ENCODE peak calls at places on chromosomes 6 and 20, in seven cellular contexts. I is AG04450, Z is progenitor cell of endocrine pancreas, D is fibroblast of villous mesenchyme, H is mesothelial cell of epicardium, Y is GM10248, Q is NB4. S is an unnamed sample.

GRCh38 chr6:11282245-11282644 is 49.8 kb upstream of the NEDD9 start:
- DNase-seq in I (no peak), Z (no peak), D (no peak), H (no peak), Y (no peak), Q (no peak), S (no peak)

GRCh38 chr6:86686496-86686895 is 250.8 kb upstream of the HTR1E start:
- DNase-seq in I (no peak), Z (no peak), D (no peak), H (no peak), Y (no peak), Q (no peak), S (no peak)

GRCh38 chr6:112252571-112253504 is 1.5 kb downstream of the LAMA4 start:
- DNase-seq in I (no peak), Z (no peak), D (no peak), H (no peak), Y (no peak), Q (no peak), S (no peak)

GRCh38 chr6:168221497-168222079 is 98.0 kb downstream of the DACT2 start:
- DNase-seq in I (no peak), Z (no peak), D (no peak), H (no peak), Y (no peak), Q (no peak), S (no peak)

GRCh38 chr6:12228447-12229146 is 61.6 kb upstream of the EDN1 start:
- DNase-seq in I (no peak), Z (no peak), D (no peak), H (no peak), Y (no peak), Q (no peak), S (no peak)

GRCh38 chr6:7765575-7766325 is 39.9 kb downstream of the BMP6 start:
- DNase-seq in I (no peak), Z (no peak), D (peak), H (no peak), Y (no peak), Q (no peak), S (no peak)

GRCh38 chr6:83183082-83183828 is 9.8 kb downstream of the PGM3 start:
- DNase-seq in I (peak), Z (no peak), D (peak), H (no peak), Y (no peak), Q (no peak), S (no peak)

GRCh38 chr20:52200870-52201269 is 9.3 kb upstream of the ZFP64 start:
- DNase-seq in I (no peak), Z (no peak), D (no peak), H (no peak), Y (no peak), Q (no peak), S (no peak)

GRCh38 chr6:152634773-152635172 is 2.4 kb downstream of the SYNE1 start:
- DNase-seq in I (no peak), Z (no peak), D (no peak), H (no peak), Y (no peak), Q (no peak), S (peak)

GRCh38 chr6:217048-217659 is 75.1 kb upstream of the DUSP22 start:
- DNase-seq in I (no peak), Z (no peak), D (no peak), H (no peak), Y (no peak), Q (peak), S (no peak)

GRCh38 chr6:170266061-170266825 is 24.6 kb downstream of the DLL1 start:
- DNase-seq in I (no peak), Z (no peak), D (no peak), H (no peak), Y (no peak), Q (peak), S (no peak)

GRCh38 chr6:121236984-121237383 is 97.3 kb downstream of the TBC1D32 start:
- DNase-seq in I (no peak), Z (no peak), D (peak), H (no peak), Y (no peak), Q (no peak), S (no peak)

GRCh38 chr6:107179004-107179403 is 63.7 kb upstream of the BEND3 start:
- DNase-seq in I (no peak), Z (no peak), D (peak), H (no peak), Y (no peak), Q (peak), S (no peak)

GRCh38 chr6:4268171-4268570 is 132.8 kb upstream of the ECI2 start:
- DNase-seq in I (no peak), Z (no peak), D (no peak), H (no peak), Y (no peak), Q (no peak), S (no peak)

GRCh38 chr6:73854998-73855718 is 159.2 kb downstream of the CD109 start:
- DNase-seq in I (peak), Z (no peak), D (peak), H (no peak), Y (peak), Q (peak), S (no peak)

GRCh38 chr6:137216106-137216505 is 3.1 kb downstream of the IFNGR1 start:
- DNase-seq in I (no peak), Z (no peak), D (no peak), H (no peak), Y (no peak), Q (no peak), S (no peak)

GRCh38 chr20:22921595-22922421 is 113.3 kb upstream of the SSTR4 start:
- DNase-seq in I (no peak), Z (no peak), D (peak), H (no peak), Y (no peak), Q (peak), S (no peak)

GRCh38 chr6:126143650-126144260 is 157.4 kb downstream of the TRMT11 start:
- DNase-seq in I (no peak), Z (no peak), D (no peak), H (no peak), Y (no peak), Q (no peak), S (no peak)

GRCh38 chr20:5781798-5782750 is 31.9 kb downstream of the SHLD1 start:
- DNase-seq in I (no peak), Z (peak), D (no peak), H (no peak), Y (no peak), Q (no peak), S (no peak)

GRCh38 chr6:37051138-37052026 is 45.9 kb downstream of the FGD2 start:
- DNase-seq in I (no peak), Z (peak), D (peak), H (peak), Y (peak), Q (peak), S (peak)

GRCh38 chr6:166713608-166714510 is 86.8 kb upstream of the RPS6KA2 start:
- DNase-seq in I (no peak), Z (no peak), D (no peak), H (no peak), Y (no peak), Q (no peak), S (no peak)

GRCh38 chr6:25889877-25890853 is 16.1 kb upstream of the SLC17A3 start:
- DNase-seq in I (no peak), Z (peak), D (peak), H (peak), Y (no peak), Q (peak), S (no peak)

GRCh38 chr6:25027221-25027916 is 91.6 kb upstream of the RIPOR2 start:
- DNase-seq in I (no peak), Z (no peak), D (no peak), H (no peak), Y (peak), Q (no peak), S (peak)

GRCh38 chr20:64151634-64152530 is 12.4 kb upstream of the MYT1 start:
- DNase-seq in I (no peak), Z (no peak), D (no peak), H (no peak), Y (no peak), Q (no peak), S (no peak)

GRCh38 chr20:55417797-55418196 is 587.5 kb downstream of the CBLN4 start:
- DNase-seq in I (no peak), Z (no peak), D (peak), H (no peak), Y (no peak), Q (no peak), S (no peak)

GRCh38 chr20:44083220-44083933 is 103.6 kb downstream of the JPH2 start:
- DNase-seq in I (no peak), Z (no peak), D (peak), H (no peak), Y (no peak), Q (no peak), S (no peak)

GRCh38 chr6:111502154-111502553 is 19.1 kb upstream of the REV3L start:
- DNase-seq in I (no peak), Z (no peak), D (no peak), H (no peak), Y (no peak), Q (no peak), S (no peak)

GRCh38 chr6:165889636-165890403 is 226.8 kb upstream of the PDE10A start:
- DNase-seq in I (no peak), Z (no peak), D (peak), H (peak), Y (no peak), Q (peak), S (no peak)

GRCh38 chr6:36873612-36874011 is 991 bp downstream of the PPIL1 start:
- DNase-seq in I (no peak), Z (no peak), D (no peak), H (no peak), Y (no peak), Q (peak), S (no peak)

GRCh38 chr20:33915726-33916331 is 77.9 kb upstream of the RALY start:
- DNase-seq in I (no peak), Z (no peak), D (no peak), H (no peak), Y (peak), Q (peak), S (peak)

GRCh38 chr20:63696311-63696627 is 183 bp upstream of the TNFRSF6B start:
- DNase-seq in I (no peak), Z (no peak), D (no peak), H (no peak), Y (no peak), Q (peak), S (no peak)

GRCh38 chr6:17705428-17705777 is 1.3 kb downstream of the NUP153 start:
- DNase-seq in I (peak), Z (no peak), D (peak), H (no peak), Y (peak), Q (no peak), S (no peak)

GRCh38 chr6:129938242-129939020 is 77.3 kb upstream of the TMEM244 start:
- DNase-seq in I (no peak), Z (no peak), D (no peak), H (no peak), Y (no peak), Q (no peak), S (no peak)

GRCh38 chr20:2348336-2348735 is 32.4 kb upstream of the TGM6 start:
- DNase-seq in I (no peak), Z (no peak), D (no peak), H (no peak), Y (no peak), Q (no peak), S (no peak)

GRCh38 chr20:63700199-63701050 is 4.0 kb downstream of the TNFRSF6B start:
- DNase-seq in I (no peak), Z (no peak), D (no peak), H (no peak), Y (no peak), Q (no peak), S (no peak)

GRCh38 chr20:4053516-4053919 is 38.2 kb upstream of the RNF24 start:
- DNase-seq in I (no peak), Z (no peak), D (peak), H (no peak), Y (no peak), Q (no peak), S (no peak)

GRCh38 chr20:34871966-34872603 is 571 bp downstream of the GGT7 start:
- DNase-seq in I (no peak), Z (no peak), D (no peak), H (no peak), Y (no peak), Q (no peak), S (no peak)

GRCh38 chr6:10314163-10314955 is 100.5 kb downstream of the TFAP2A start:
- DNase-seq in I (no peak), Z (no peak), D (no peak), H (no peak), Y (no peak), Q (no peak), S (no peak)

GRCh38 chr6:159933077-159933476 is 35.8 kb upstream of the IGF2R start:
- DNase-seq in I (no peak), Z (no peak), D (no peak), H (no peak), Y (no peak), Q (no peak), S (no peak)

GRCh38 chr6:30568245-30568644 is 3.0 kb upstream of the ABCF1 start:
- DNase-seq in I (no peak), Z (no peak), D (no peak), H (no peak), Y (no peak), Q (no peak), S (no peak)

DNA sequence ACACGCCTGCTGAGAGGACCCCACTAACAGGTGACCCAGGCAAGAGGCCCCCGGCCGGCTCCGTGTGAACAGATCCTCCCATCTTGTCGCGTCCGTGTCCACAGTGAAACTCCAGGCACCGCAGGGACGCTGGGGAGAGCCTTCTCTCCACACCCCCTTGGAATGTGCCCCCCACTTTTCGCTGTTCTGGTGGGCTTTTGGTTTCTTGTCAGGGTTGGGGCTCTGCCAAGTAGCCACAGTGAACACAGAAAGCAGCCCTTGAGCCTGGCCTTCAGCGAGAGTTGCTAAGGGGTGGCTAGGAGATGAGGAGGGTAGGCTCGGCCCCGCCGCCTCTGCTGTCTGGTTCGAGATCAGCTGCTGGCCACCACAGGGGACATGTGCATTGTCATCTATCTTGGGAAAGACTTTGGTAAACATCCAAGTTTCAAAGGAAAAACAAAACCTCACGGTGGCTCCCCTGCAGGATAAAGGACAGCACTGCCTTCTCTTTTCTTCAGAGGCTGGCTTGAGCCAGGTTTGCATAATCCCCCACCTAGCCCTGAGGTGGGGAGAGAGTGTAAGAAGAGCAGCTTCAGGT is 22.7 kb downstream of the SYNDIG1 start:
- DNase-seq in I (no peak), Z (no peak), D (no peak), H (peak), Y (no peak), Q (no peak), S (no peak)
- TF ChIP-seq CTCF in I (no peak), Z (no peak), D (no peak), H (no peak), Y (no peak), Q (no peak), S (no peak)

DNA sequence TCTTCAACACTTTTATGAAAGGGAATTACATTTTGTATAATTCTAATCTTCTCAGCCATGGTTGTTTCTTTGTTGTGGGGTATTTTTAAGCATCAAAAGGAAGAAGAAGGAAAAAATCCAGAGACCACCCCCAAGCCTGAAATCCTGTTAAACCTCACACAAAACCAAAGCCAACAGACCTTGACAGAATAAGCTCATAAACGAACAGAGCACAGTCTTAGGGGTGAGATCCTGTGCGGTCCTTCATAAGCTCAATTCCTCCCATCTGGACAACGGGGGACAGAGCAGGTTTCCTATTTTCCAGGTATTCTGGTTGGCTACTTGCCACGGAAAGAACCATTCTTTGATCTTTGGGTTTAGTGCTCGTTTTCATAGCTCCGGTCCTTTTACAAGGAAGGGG is 151.3 kb upstream of the SULF2 start:
- DNase-seq in I (no peak), Z (no peak), D (no peak), H (no peak), Y (no peak), Q (no peak), S (no peak)
- TF ChIP-seq CTCF in I (no peak), Z (no peak), D (no peak), H (no peak), Y (no peak), Q (no peak), S (no peak)

GRCh38 chr20:39049684-39050554 is 87.8 kb downstream of the DHX35 start:
- DNase-seq in I (peak), Z (peak), D (peak), H (peak), Y (peak), Q (peak), S (peak)
- TF ChIP-seq CTCF in I (peak), Z (peak), D (peak), H (peak), Y (peak), Q (peak), S (peak)

DNA sequence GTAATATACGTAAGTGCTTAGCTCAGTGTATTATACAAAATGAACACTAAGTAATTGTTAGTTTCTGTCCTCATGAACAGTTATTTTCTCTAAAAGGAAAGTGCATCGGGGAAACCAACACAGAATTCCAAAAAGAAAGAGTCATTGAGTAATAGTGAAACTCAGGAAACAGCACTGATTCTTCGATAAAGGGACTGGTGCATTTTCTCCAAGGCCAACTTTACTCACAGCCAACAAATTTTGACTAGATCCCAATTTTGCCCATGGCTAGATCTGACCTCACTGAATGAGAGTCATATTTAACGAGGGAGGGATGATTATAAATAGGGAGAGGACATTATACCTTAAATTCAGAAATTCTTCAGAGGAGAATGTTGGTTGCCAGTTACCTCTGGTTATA is 390.9 kb upstream of the NRSN1 start:
- DNase-seq in I (no peak), Z (no peak), D (no peak), H (no peak), Y (no peak), Q (no peak), S (no peak)
- TF ChIP-seq CTCF in I (no peak), Z (no peak), D (no peak), H (no peak), Y (no peak), Q (no peak), S (no peak)

DNA sequence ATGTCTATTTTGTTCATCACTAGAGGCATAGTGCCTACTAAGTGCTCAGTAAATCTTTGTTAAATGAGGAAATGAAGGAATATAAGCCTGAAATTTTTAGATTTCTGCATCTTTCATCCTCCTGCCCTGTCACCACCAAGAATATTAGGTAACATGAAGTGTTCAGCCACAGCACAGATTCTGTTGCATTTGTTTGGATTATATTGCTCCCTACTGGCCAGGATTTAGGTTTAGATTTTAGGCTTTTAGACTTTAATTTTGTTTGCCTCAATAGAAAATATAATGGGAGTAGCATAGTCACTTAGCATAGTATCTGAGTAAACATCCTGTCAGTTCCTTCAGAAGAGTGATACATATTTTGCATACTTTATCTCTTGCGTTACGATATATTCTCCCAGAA is 14.2 kb downstream of the FARS2 start:
- DNase-seq in I (no peak), Z (no peak), D (no peak), H (no peak), Y (no peak), Q (no peak), S (no peak)
- TF ChIP-seq CTCF in I (peak), Z (no peak), D (no peak), H (no peak), Y (no peak), Q (no peak), S (no peak)

GRCh38 chr20:7161690-7162089 is 394.2 kb downstream of the BMP2 start:
- DNase-seq in I (no peak), Z (no peak), D (peak), H (no peak), Y (no peak), Q (peak), S (no peak)
- TF ChIP-seq CTCF in I (no peak), Z (peak), D (peak), H (peak), Y (no peak), Q (peak), S (no peak)